ENCODE peak calls at places on chromosomes 11 and 22, in seven cellular contexts. K is HCT116, H is right cardiac atrium, F is uterus, I is iPS DF 6.9, L is cardiac muscle cell, S is breast epithelium. X is an unnamed sample. For H3K9me3, the result is how much of the 10 kb centered on the place peaks cover.

GRCh38 chr11:86954288-86955110 is 696 bp downstream of the FZD4 start:
- DNase-seq in K (no peak), H (peak), F (peak), I (no peak), L (peak), S (no peak), X (no peak)

GRCh38 chr11:102552020-102552419 is 21.5 kb upstream of the MMP7 start:
- DNase-seq in K (no peak), H (no peak), F (no peak), I (no peak), L (no peak), S (no peak), X (no peak)

GRCh38 chr11:6531267-6531752 is 34.2 kb downstream of the DNHD1 start:
- DNase-seq in K (peak), H (no peak), F (no peak), I (no peak), L (peak), S (no peak), X (peak)

GRCh38 chr11:110968348-110969062 is 256.3 kb upstream of the ARHGAP20 start:
- DNase-seq in K (no peak), H (no peak), F (no peak), I (no peak), L (no peak), S (no peak), X (no peak)

GRCh38 chr11:131201674-131202073 is 168.7 kb upstream of the NTM start:
- DNase-seq in K (no peak), H (no peak), F (no peak), I (no peak), L (no peak), S (no peak), X (no peak)

GRCh38 chr11:87347860-87348259 is 310.1 kb downstream of the TMEM135 start:
- DNase-seq in K (no peak), H (no peak), F (no peak), I (no peak), L (peak), S (no peak), X (no peak)

GRCh38 chr11:60756307-60757032 is at the start of gene MS4A15:
- DNase-seq in K (peak), H (no peak), F (no peak), I (peak), L (peak), S (peak), X (peak)

GRCh38 chr11:61026121-61027031 is 54.9 kb downstream of the CD6 start:
- DNase-seq in K (no peak), H (no peak), F (no peak), I (no peak), L (no peak), S (no peak), X (no peak)

GRCh38 chr22:37016134-37016910 is 2.9 kb downstream of the TST start:
- DNase-seq in K (no peak), H (peak), F (peak), I (no peak), L (no peak), S (no peak), X (peak)

GRCh38 chr11:121795206-121795605 is 320.8 kb downstream of the BLID start:
- DNase-seq in K (no peak), H (no peak), F (no peak), I (no peak), L (no peak), S (no peak), X (no peak)

GRCh38 chr11:121797496-121797895 is 318.5 kb downstream of the BLID start:
- DNase-seq in K (no peak), H (no peak), F (no peak), I (no peak), L (no peak), S (no peak), X (no peak)

GRCh38 chr11:121794671-121795070 is 321.3 kb downstream of the BLID start:
- DNase-seq in K (no peak), H (peak), F (no peak), I (no peak), L (no peak), S (no peak), X (no peak)

GRCh38 chr11:121790435-121790834 is 325.6 kb downstream of the BLID start:
- DNase-seq in K (no peak), H (no peak), F (no peak), I (no peak), L (no peak), S (no peak), X (no peak)

GRCh38 chr11:121792185-121792584 is 323.8 kb downstream of the BLID start:
- DNase-seq in K (no peak), H (no peak), F (no peak), I (no peak), L (no peak), S (no peak), X (no peak)
- H3K9me3 ChIP-seq in K (under half), H (under half), F (under half), I (under half), L (under half), S (under half), X (under half)

GRCh38 chr11:108207683-108208060 is 14.8 kb downstream of the NPAT start:
- DNase-seq in K (no peak), H (no peak), F (no peak), I (no peak), L (no peak), S (no peak), X (no peak)
- H3K9me3 ChIP-seq in K (under half), H (under half), F (under half), I (under half), L (under half), S (under half), X (under half)

GRCh38 chr22:48523091-48523490 is 1304.6 kb downstream of the BRD1 start:
- DNase-seq in K (no peak), H (no peak), F (no peak), I (no peak), L (no peak), S (no peak), X (no peak)

GRCh38 chr22:48520207-48520606 is 1307.5 kb downstream of the BRD1 start:
- DNase-seq in K (no peak), H (no peak), F (no peak), I (no peak), L (no peak), S (no peak), X (no peak)

GRCh38 chr22:48523761-48524160 is 1303.9 kb downstream of the BRD1 start:
- DNase-seq in K (no peak), H (no peak), F (no peak), I (no peak), L (no peak), S (no peak), X (no peak)

GRCh38 chr22:48522271-48522670 is 1305.4 kb downstream of the BRD1 start:
- DNase-seq in K (no peak), H (no peak), F (no peak), I (no peak), L (no peak), S (no peak), X (no peak)

DNA sequence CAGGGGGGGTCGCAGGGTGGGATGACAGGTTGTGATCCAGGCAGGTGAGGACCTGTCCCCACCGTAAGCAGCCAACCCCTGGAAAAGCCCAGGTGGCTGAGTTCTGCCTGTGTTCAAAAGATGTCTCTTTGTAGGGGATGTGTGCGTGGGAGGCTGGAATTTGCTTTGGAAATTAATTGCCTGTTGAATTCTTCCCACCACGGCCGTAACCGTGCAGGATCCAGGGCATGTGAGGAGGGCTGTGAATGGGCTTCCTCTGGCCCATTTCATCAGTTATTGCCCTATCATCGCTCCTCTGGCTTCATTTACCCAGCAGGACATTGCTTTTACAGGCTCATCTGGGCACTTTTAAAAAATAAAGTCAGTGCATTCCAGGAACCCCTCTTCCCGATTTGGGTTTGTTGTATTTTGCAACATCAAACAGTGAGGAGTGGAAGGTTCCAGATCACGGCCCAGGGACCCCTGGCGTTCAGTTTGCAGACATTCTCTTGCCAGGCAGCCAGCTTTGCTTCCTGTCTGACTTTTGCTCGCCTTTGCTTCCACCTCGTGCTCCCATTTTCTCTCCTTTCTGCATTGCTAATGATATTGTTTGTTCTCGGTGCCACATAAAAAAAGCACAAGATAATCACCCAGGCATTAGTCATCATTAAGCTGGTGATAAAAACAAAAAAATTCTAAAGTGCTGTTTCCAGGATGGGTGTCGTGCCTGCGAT is 1306.6 kb downstream of the BRD1 start:
- DNase-seq in K (no peak), H (no peak), F (no peak), I (no peak), L (no peak), S (no peak), X (no peak)
- H3K9me3 ChIP-seq in K (under half), H (under half), F (under half), I (half or more), L (under half), S (under half), X (under half)

GRCh38 chr22:23257889-23258825 is 77.8 kb downstream of the BCR start:
- DNase-seq in K (no peak), H (no peak), F (no peak), I (no peak), L (no peak), S (no peak), X (no peak)

GRCh38 chr22:23259916-23260644 is 79.8 kb downstream of the BCR start:
- DNase-seq in K (no peak), H (peak), F (no peak), I (peak), L (no peak), S (no peak), X (no peak)

GRCh38 chr22:23260645-23261581 is 80.6 kb downstream of the BCR start:
- DNase-seq in K (no peak), H (peak), F (no peak), I (no peak), L (no peak), S (no peak), X (no peak)

GRCh38 chr22:23256986-23257888 is 76.9 kb downstream of the BCR start:
- DNase-seq in K (no peak), H (peak), F (peak), I (no peak), L (peak), S (no peak), X (peak)

GRCh38 chr22:23258826-23259170 is 78.5 kb downstream of the BCR start:
- DNase-seq in K (no peak), H (no peak), F (no peak), I (no peak), L (no peak), S (no peak), X (no peak)
- H3K9me3 ChIP-seq in K (under half), H (under half), F (under half), I (under half), L (under half), S (under half), X (under half)

DNA sequence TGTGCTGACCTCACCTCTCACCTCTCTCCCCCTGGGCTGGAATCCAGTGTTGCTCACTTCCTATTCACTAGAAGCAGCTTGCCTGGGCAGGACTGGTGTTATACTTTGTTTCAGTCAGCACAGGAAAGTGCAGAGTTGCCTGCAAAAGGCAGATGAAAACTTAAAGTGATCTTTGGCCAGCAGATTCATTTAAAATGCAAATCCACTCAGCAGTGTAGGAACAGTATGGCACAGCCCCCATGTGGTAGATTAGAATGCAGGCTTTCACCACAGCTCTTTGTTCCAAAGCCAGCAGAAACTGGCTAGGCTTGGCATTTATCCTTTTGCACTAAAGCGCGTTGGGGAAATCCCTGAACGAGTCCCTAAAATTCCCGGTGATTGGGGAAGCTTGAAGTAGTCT is 301.2 kb downstream of the OR4C45 start:
- DNase-seq in K (no peak), H (no peak), F (no peak), I (no peak), L (no peak), S (no peak), X (no peak)
- H3K9me3 ChIP-seq in K (under half), H (under half), F (under half), I (under half), L (under half), S (under half), X (under half)

DNA sequence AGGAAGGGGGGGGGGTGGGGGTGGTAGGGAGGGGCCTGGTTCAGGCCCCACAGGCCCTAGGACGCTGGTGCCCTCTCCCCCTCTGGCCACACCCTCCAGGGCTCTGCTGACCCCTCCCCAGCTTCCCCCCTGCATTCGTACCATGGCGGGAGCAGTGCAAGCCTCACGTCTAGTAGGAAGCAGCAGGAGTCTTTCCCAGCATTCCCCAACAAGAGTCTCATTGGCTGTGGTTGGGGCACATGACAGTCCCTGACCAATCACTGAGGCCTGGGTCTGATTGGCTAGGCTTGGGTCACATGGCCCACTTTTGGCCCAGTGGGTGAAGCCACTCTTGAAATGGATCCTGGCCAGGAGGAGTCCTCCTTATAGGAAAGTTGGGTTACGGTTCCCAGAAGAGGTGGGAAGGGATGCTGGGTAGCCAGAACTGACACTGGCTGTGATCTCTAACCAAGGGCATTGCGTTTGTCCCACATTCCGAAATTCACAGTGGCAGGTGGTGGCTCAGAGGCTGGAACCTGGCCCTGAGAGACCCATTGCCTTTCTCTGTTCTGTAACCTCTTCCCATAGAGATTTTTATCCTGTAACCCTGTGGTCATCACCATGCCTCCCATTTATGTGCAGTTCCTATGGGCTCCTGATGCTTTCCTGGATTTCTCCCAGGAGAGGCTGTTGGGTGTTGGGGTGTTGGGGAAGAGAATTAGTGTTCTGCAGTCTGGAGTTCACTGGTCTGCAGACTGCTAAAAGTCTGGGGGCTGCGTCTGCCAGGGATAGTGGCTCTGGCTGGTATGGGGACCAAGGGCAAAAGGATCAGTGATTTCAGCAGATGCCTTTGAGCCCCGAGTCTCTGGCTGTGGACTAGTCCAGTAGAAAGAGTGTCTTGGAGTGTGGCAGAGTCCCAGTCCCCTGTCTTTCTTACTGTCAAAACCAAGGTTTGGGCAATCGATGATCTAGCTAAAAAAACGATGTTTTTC is 58.9 kb upstream of the MYEOV start:
- DNase-seq in K (no peak), H (no peak), F (no peak), I (no peak), L (no peak), S (peak), X (no peak)
- H3K9me3 ChIP-seq in K (under half), H (under half), F (under half), I (under half), L (under half), S (under half), X (under half)

DNA sequence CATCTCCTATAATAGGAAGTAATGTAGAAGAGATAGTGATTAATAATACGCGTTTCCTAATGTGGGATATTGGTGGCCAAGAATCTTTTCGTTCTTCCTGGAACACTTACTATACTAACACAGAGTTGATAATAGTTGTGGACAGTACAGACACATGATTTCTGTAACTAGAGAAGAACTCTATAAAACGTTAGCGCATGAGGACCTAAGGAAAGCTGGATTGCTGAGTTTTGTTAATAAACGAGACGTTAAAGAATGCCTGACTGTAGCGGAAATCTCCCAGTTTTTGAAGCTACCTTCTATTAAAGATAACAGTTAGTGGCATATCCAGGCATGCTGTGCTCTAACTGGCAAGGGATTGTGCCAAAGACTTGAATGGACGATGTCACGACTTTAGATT is 83.3 kb downstream of the GGT1 start:
- DNase-seq in K (no peak), H (no peak), F (no peak), I (no peak), L (no peak), S (no peak), X (no peak)
- H3K9me3 ChIP-seq in K (under half), H (under half), F (under half), I (under half), L (under half), S (under half), X (under half)

DNA sequence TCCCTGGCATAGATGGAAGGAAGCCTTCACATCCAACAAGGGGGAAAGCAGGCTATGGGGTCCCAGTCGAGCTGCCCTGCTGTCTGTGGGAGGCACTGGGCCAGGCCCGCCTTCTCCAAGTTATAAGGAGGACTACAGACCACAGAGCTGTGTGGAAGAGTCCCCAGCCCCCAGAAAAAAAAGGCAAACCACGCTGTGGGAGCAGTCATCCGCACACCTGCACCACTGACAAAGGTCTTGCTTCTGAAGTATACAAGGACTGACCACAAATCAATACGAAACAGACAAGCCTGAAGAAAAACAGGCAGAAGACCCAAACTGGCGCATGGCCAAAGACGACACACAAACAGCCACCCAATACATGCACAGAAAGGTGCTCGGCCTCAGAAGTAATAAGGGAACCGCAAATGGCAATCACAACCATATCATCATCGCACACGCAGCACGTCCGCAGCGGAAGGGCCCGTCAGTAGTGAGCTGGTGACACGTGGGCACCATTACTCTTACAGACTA is 384.1 kb downstream of the CTTN start:
- DNase-seq in K (no peak), H (no peak), F (no peak), I (no peak), L (no peak), S (no peak), X (no peak)
- H3K9me3 ChIP-seq in K (under half), H (under half), F (under half), I (under half), L (under half), S (under half), X (under half)

GRCh38 chr22:48889209-48889830 is 938.4 kb downstream of the BRD1 start:
- DNase-seq in K (no peak), H (no peak), F (no peak), I (no peak), L (no peak), S (no peak), X (no peak)

GRCh38 chr22:48892571-48893287 is 934.9 kb downstream of the BRD1 start:
- DNase-seq in K (no peak), H (no peak), F (no peak), I (no peak), L (no peak), S (no peak), X (no peak)

GRCh38 chr22:48891688-48892380 is 935.8 kb downstream of the BRD1 start:
- DNase-seq in K (no peak), H (no peak), F (no peak), I (no peak), L (no peak), S (no peak), X (no peak)

GRCh38 chr22:48889887-48890692 is 937.6 kb downstream of the BRD1 start:
- DNase-seq in K (no peak), H (no peak), F (no peak), I (no peak), L (no peak), S (no peak), X (no peak)

GRCh38 chr22:48890693-48891554 is 936.7 kb downstream of the BRD1 start:
- DNase-seq in K (no peak), H (no peak), F (no peak), I (no peak), L (no peak), S (no peak), X (no peak)
- H3K9me3 ChIP-seq in K (under half), H (under half), F (under half), I (half or more), L (under half), S (under half), X (under half)